ENCODE peak calls at places on chromosomes 3 and 15, in eight cellular contexts. Q, D, N, B, X, M, G and L are unnamed samples.

GRCh38 chr15:67062365-67062985 is 2.9 kb upstream of the SMAD3 start:
- DNase-seq in B (no peak), N (no peak), D (no peak), M (no peak), X (no peak), G (no peak), Q (no peak), L (peak)

GRCh38 chr15:68431792-68432401 is at the start of gene ITGA11:
- DNase-seq in X (peak), D (peak), N (no peak), B (peak), Q (peak), M (peak), G (peak), L (peak)

GRCh38 chr3:149016669-149017541 is 25.6 kb downstream of the GYG1 start:
- DNase-seq in B (no peak), M (no peak), G (no peak), X (no peak), D (no peak), N (no peak), Q (no peak), L (no peak)

GRCh38 chr3:125186261-125186770 is 26.2 kb downstream of the SLC12A8 start:
- DNase-seq in X (no peak), D (no peak), B (peak), Q (no peak), M (no peak), N (no peak), G (no peak), L (no peak)

GRCh38 chr3:105022813-105023212 is 343.9 kb upstream of the ALCAM start:
- DNase-seq in N (no peak), D (no peak), X (no peak), B (no peak), G (no peak), M (no peak), Q (no peak), L (no peak)

GRCh38 chr15:59160880-59161593 is 45.6 kb upstream of the LDHAL6B start:
- DNase-seq in Q (no peak), M (peak), X (no peak), G (no peak), N (no peak), B (no peak), D (no peak), L (no peak)

GRCh38 chr3:69009559-69010410 is 3.7 kb downstream of the EOGT start:
- DNase-seq in B (peak), M (no peak), X (no peak), D (no peak), G (no peak), N (no peak), Q (peak), L (no peak)

GRCh38 chr15:40069178-40070165 is 30.5 kb upstream of the SRP14 start:
- DNase-seq in M (peak), G (peak), D (peak), Q (peak), B (peak), N (peak), X (peak), L (peak)

GRCh38 chr3:127831723-127832172 is 9.4 kb upstream of the MGLL start:
- DNase-seq in M (peak), D (peak), B (no peak), G (peak), N (peak), X (no peak), Q (no peak), L (peak)

GRCh38 chr15:45064386-45064785 is 41.4 kb downstream of the SORD start:
- DNase-seq in D (no peak), N (no peak), X (no peak), G (no peak), Q (no peak), M (no peak), B (no peak), L (no peak)

GRCh38 chr15:76340802-76341365 is 4.3 kb downstream of the ISL2 start:
- DNase-seq in Q (no peak), G (peak), X (no peak), M (no peak), D (no peak), B (no peak), N (peak), L (peak)

GRCh38 chr15:69394556-69395282 is 19.4 kb upstream of the KIF23 start:
- DNase-seq in D (peak), X (peak), N (peak), M (peak), G (peak), Q (peak), B (peak), L (peak)

GRCh38 chr3:69490971-69491370 is 105.1 kb upstream of the FRMD4B start:
- DNase-seq in G (no peak), Q (no peak), B (no peak), D (no peak), M (no peak), N (no peak), X (no peak), L (no peak)

GRCh38 chr15:91473894-91474293 is 373.8 kb downstream of the SV2B start:
- DNase-seq in N (no peak), Q (no peak), B (no peak), D (no peak), M (no peak), X (no peak), G (no peak), L (no peak)

GRCh38 chr15:29067949-29068348 is 182.2 kb downstream of the APBA2 start:
- DNase-seq in Q (no peak), N (no peak), B (no peak), D (no peak), X (no peak), G (no peak), M (no peak), L (no peak)

GRCh38 chr3:11853450-11853849 is 6.8 kb upstream of the TAMM41 start:
- DNase-seq in Q (no peak), N (no peak), D (no peak), M (no peak), X (no peak), B (no peak), G (no peak), L (no peak)

GRCh38 chr15:101470548-101471239 is 18.8 kb downstream of the PCSK6 start:
- DNase-seq in D (no peak), X (no peak), Q (no peak), B (no peak), N (no peak), M (no peak), G (no peak), L (no peak)

GRCh38 chr3:23649502-23649901 is 156.3 kb upstream of the UBE2E1 start:
- DNase-seq in X (no peak), Q (no peak), G (no peak), M (no peak), N (no peak), B (no peak), D (no peak), L (no peak)

GRCh38 chr3:126060613-126061145 is 23.2 kb downstream of the SLC41A3 start:
- DNase-seq in D (no peak), X (no peak), N (no peak), Q (no peak), M (no peak), G (no peak), B (no peak), L (no peak)

GRCh38 chr3:42509111-42509510 is 6.7 kb downstream of the VIPR1 start:
- DNase-seq in M (no peak), B (no peak), Q (no peak), N (peak), G (no peak), X (no peak), D (no peak), L (no peak)

GRCh38 chr3:54361884-54362283 is 239.5 kb downstream of the CACNA2D3 start:
- DNase-seq in G (no peak), D (no peak), N (no peak), M (no peak), X (no peak), B (no peak), Q (no peak), L (no peak)

GRCh38 chr15:94602771-94603474 is 371.6 kb downstream of the MCTP2 start:
- DNase-seq in Q (no peak), D (no peak), G (no peak), B (no peak), X (no peak), M (no peak), N (no peak), L (no peak)

GRCh38 chr3:179263134-179263533 is 12.2 kb upstream of the KCNMB3 start:
- DNase-seq in Q (no peak), M (no peak), N (peak), X (no peak), D (no peak), G (no peak), B (no peak), L (no peak)
- TF ChIP-seq POLR2A in Q (no peak), M (no peak), N (no peak), X (no peak), D (no peak), G (no peak), B (no peak), L (no peak)

GRCh38 chr3:15520185-15520584 is 1.3 kb downstream of the COLQ start:
- DNase-seq in Q (no peak), G (no peak), X (no peak), N (no peak), B (no peak), M (no peak), D (peak), L (no peak)
- TF ChIP-seq POLR2A in Q (no peak), G (no peak), X (no peak), N (no peak), B (no peak), M (no peak), D (peak), L (no peak)

GRCh38 chr15:63504247-63504978 is at the start of gene USP3:
- DNase-seq in G (peak), D (peak), B (peak), N (peak), M (peak), X (peak), Q (peak), L (peak)
- TF ChIP-seq POLR2A in G (peak), D (peak), B (peak), N (peak), M (peak), X (peak), Q (peak), L (peak)

DNA sequence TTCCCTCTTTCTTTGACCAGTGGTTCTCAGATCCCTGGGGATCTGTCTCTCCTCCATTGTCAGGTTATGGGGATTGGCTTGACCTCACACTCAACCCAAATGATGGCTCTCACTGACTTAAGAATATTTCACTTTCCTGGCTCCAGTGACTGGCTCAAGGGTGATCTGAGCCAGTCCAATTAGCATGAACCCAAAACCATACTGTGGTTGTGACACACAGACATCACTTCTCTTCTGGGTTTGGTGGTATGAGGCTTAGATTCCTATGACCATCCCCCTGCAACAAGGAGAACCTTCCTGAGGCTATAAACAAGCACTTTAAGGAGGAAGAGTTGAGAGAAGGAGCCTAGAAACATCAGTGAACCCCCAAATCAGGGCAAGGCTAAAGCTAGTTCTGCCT is 85.8 kb downstream of the KCNAB1 start:
- DNase-seq in D (no peak), B (no peak), G (no peak), X (no peak), Q (no peak), N (no peak), M (no peak), L (no peak)
- TF ChIP-seq POLR2A in D (no peak), B (no peak), G (no peak), X (no peak), Q (no peak), N (no peak), M (no peak), L (no peak)

DNA sequence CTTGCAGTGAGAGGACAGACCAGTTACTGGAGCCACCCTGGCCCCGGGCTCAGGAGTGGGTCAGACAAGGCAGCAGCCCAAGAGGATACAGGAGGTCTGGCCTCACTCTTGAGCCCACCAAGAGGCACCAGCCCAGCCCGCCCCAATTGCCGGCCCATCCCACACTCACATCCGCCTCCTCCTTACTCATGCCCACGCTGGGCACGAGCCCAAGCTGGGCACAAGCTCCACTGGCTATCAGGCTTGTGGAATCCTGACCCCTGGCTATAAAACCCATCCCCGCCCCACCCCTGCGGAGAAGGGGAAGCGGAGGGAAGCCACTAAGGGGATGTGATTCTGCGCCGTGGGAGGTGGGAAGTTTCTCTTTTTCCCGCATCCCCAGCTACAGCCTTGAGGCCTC is 25.9 kb downstream of the ADCY5 start:
- DNase-seq in Q (no peak), D (peak), B (no peak), N (no peak), M (no peak), G (peak), X (no peak), L (peak)
- TF ChIP-seq POLR2A in Q (no peak), D (no peak), B (no peak), N (no peak), M (no peak), G (no peak), X (no peak), L (no peak)

GRCh38 chr3:156551746-156552145 is 3.2 kb downstream of the SSR3 start:
- DNase-seq in X (no peak), Q (no peak), N (no peak), B (no peak), M (no peak), G (no peak), D (no peak), L (no peak)

GRCh38 chr3:156554842-156555687 is at the start of gene SSR3:
- DNase-seq in X (peak), N (peak), B (peak), G (peak), Q (peak), D (peak), M (peak), L (peak)

GRCh38 chr3:156554515-156554841 is 439 bp downstream of the SSR3 start:
- DNase-seq in G (no peak), M (no peak), D (no peak), X (no peak), N (no peak), Q (no peak), B (no peak), L (no peak)

GRCh38 chr3:156552973-156553372 is 1.9 kb downstream of the SSR3 start:
- DNase-seq in Q (no peak), D (no peak), M (no peak), G (no peak), X (no peak), B (no peak), N (no peak), L (no peak)

DNA sequence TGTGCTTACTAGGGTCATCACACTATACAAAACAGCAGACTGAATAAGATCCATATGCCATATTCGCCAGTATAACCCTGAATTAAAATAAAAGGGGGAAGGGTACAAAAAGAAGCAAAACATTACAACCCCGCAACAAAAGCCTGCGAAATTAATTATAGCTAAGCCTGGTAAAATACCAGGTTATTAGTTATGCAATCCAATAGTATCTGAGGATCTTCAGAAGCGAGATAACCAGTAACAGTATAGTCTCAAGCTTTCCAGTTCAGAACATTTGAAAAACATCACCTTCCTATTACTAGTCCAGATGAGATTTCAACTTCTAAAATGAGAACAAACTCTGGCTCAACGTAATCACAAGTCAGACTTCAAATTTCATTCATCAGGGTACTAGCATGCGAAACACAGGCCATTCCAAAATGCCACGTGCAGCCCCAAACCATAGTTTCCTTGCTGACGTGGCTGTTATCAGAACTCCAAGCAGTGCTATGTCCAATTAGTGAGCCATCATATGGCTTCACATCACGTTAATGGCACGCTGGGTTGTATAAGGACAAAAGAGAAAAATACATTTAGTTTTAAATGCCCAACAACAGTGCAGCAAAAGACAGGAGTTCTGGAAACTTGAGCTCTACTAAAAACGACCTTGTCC is 1.1 kb downstream of the SSR3 start:
- DNase-seq in N (no peak), G (no peak), B (no peak), Q (no peak), D (no peak), X (no peak), M (peak), L (no peak)
- TF ChIP-seq POLR2A in N (no peak), G (no peak), B (no peak), Q (no peak), D (no peak), X (no peak), M (no peak), L (no peak)

GRCh38 chr15:31344266-31344665 is 17.6 kb downstream of the KLF13 start:
- DNase-seq in D (peak), X (no peak), N (peak), B (no peak), G (no peak), M (no peak), Q (no peak), L (no peak)
- TF ChIP-seq POLR2A in D (no peak), X (no peak), N (no peak), B (no peak), G (no peak), M (no peak), Q (no peak), L (no peak)

GRCh38 chr3:48186993-48187578 is 1.1 kb downstream of the CDC25A start:
- DNase-seq in X (no peak), B (no peak), Q (no peak), M (no peak), G (no peak), D (no peak), N (no peak), L (no peak)

GRCh38 chr3:48187579-48188265 is 495 bp downstream of the CDC25A start:
- DNase-seq in M (no peak), B (peak), Q (peak), G (peak), X (peak), N (peak), D (peak), L (peak)

GRCh38 chr3:48189321-48189720 is 1.1 kb upstream of the CDC25A start:
- DNase-seq in N (no peak), Q (no peak), X (no peak), B (no peak), G (no peak), M (no peak), D (no peak), L (no peak)

GRCh38 chr3:48190911-48191310 is 2.7 kb upstream of the CDC25A start:
- DNase-seq in G (no peak), N (no peak), Q (no peak), X (no peak), B (no peak), D (no peak), M (no peak), L (no peak)

GRCh38 chr3:48188266-48189201 is at the start of gene CDC25A:
- DNase-seq in G (peak), B (peak), Q (peak), X (peak), N (peak), M (peak), D (peak), L (peak)
- TF ChIP-seq POLR2A in G (no peak), B (no peak), Q (no peak), X (no peak), N (no peak), M (peak), D (peak), L (no peak)

DNA sequence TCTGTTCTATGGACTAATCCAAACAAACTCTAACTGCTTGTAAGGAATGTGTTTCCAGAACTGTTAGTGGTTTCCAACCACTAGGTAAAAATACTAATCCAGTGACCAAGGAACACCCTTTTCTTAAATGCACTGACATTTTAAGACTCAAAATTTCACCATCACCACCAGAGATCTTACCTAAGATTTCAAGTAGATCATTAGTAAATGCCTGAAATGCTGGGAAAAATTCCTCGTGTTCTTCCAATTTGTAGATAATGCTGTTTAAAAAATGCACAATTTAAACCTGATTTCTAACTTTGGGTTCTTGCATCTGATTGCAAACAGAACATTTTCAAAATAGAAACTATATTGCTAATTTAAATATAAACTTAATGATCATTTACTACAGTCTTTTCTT is 63.4 kb downstream of the ESYT3 start:
- DNase-seq in G (no peak), B (no peak), X (no peak), Q (no peak), D (no peak), M (no peak), N (no peak), L (no peak)
- TF ChIP-seq POLR2A in G (no peak), B (no peak), X (no peak), Q (no peak), D (no peak), M (no peak), N (no peak), L (no peak)

GRCh38 chr3:113746069-113746954 is at the start of gene NAA50:
- DNase-seq in N (peak), G (peak), Q (peak), B (peak), X (peak), D (peak), M (peak), L (peak)
- TF ChIP-seq POLR2A in N (peak), G (peak), Q (peak), B (peak), X (peak), D (peak), M (peak), L (peak)